ENCODE peak calls at places on chromosomes 13 and 19, in eight cellular contexts. One of them, this sample, is unnamed.

GRCh38 chr19:35714601-35715354 is 3.0 kb upstream of the KMT2B start:
- DNase-seq in ELF-1: peak
- DNase-seq in mesenteric fat pad: no peak
- DNase-seq in PC-9: no peak
- DNase-seq in left ventricle myocardium inferior: no peak
- DNase-seq in heart right ventricle: no peak
- DNase-seq in ureter: no peak
- DNase-seq in activated T-cell treated with anti-CD3 and anti-CD28 coated beads, Interleukin-2, amount 50 U/mL, for 48 hours: peak
- DNase-seq in this sample: peak

GRCh38 chr19:27974082-27974513 is 1238.9 kb downstream of the UQCRFS1 start:
- DNase-seq in ELF-1: peak
- DNase-seq in mesenteric fat pad: no peak
- DNase-seq in PC-9: no peak
- DNase-seq in left ventricle myocardium inferior: no peak
- DNase-seq in heart right ventricle: no peak
- DNase-seq in ureter: peak
- DNase-seq in activated T-cell treated with anti-CD3 and anti-CD28 coated beads, Interleukin-2, amount 50 U/mL, for 48 hours: peak
- DNase-seq in this sample: no peak

GRCh38 chr13:108269601-108270328 is at the start of gene TNFSF13B:
- DNase-seq in ELF-1: peak
- DNase-seq in mesenteric fat pad: no peak
- DNase-seq in PC-9: peak
- DNase-seq in left ventricle myocardium inferior: peak
- DNase-seq in heart right ventricle: peak
- DNase-seq in ureter: no peak
- DNase-seq in activated T-cell treated with anti-CD3 and anti-CD28 coated beads, Interleukin-2, amount 50 U/mL, for 48 hours: peak
- DNase-seq in this sample: peak

GRCh38 chr19:1228161-1228560 is 9.6 kb downstream of the CBARP start:
- DNase-seq in ELF-1: no peak
- DNase-seq in mesenteric fat pad: no peak
- DNase-seq in PC-9: no peak
- DNase-seq in left ventricle myocardium inferior: no peak
- DNase-seq in heart right ventricle: no peak
- DNase-seq in ureter: no peak
- DNase-seq in activated T-cell treated with anti-CD3 and anti-CD28 coated beads, Interleukin-2, amount 50 U/mL, for 48 hours: no peak
- DNase-seq in this sample: no peak

GRCh38 chr13:49791753-49792549 is 531 bp downstream of the KPNA3 start:
- DNase-seq in ELF-1: peak
- DNase-seq in mesenteric fat pad: no peak
- DNase-seq in PC-9: peak
- DNase-seq in left ventricle myocardium inferior: no peak
- DNase-seq in heart right ventricle: peak
- DNase-seq in ureter: peak
- DNase-seq in activated T-cell treated with anti-CD3 and anti-CD28 coated beads, Interleukin-2, amount 50 U/mL, for 48 hours: peak
- DNase-seq in this sample: peak

GRCh38 chr19:55353356-55353802 is 1.1 kb downstream of the COX6B2 start:
- DNase-seq in ELF-1: no peak
- DNase-seq in mesenteric fat pad: no peak
- DNase-seq in PC-9: no peak
- DNase-seq in left ventricle myocardium inferior: no peak
- DNase-seq in heart right ventricle: no peak
- DNase-seq in ureter: no peak
- DNase-seq in activated T-cell treated with anti-CD3 and anti-CD28 coated beads, Interleukin-2, amount 50 U/mL, for 48 hours: no peak
- DNase-seq in this sample: no peak

GRCh38 chr13:26299168-26299788 is 45.3 kb downstream of the CDK8 start:
- DNase-seq in ELF-1: no peak
- DNase-seq in mesenteric fat pad: no peak
- DNase-seq in PC-9: no peak
- DNase-seq in left ventricle myocardium inferior: no peak
- DNase-seq in heart right ventricle: no peak
- DNase-seq in ureter: no peak
- DNase-seq in activated T-cell treated with anti-CD3 and anti-CD28 coated beads, Interleukin-2, amount 50 U/mL, for 48 hours: no peak
- DNase-seq in this sample: no peak

GRCh38 chr13:94595006-94595942 is 678 bp downstream of the TGDS start:
- DNase-seq in ELF-1: no peak
- DNase-seq in mesenteric fat pad: no peak
- DNase-seq in PC-9: peak
- DNase-seq in left ventricle myocardium inferior: no peak
- DNase-seq in heart right ventricle: no peak
- DNase-seq in ureter: no peak
- DNase-seq in activated T-cell treated with anti-CD3 and anti-CD28 coated beads, Interleukin-2, amount 50 U/mL, for 48 hours: peak
- DNase-seq in this sample: no peak

GRCh38 chr19:5356428-5356827 is 15.8 kb upstream of the PTPRS start:
- DNase-seq in ELF-1: no peak
- DNase-seq in mesenteric fat pad: no peak
- DNase-seq in PC-9: no peak
- DNase-seq in left ventricle myocardium inferior: no peak
- DNase-seq in heart right ventricle: no peak
- DNase-seq in ureter: no peak
- DNase-seq in activated T-cell treated with anti-CD3 and anti-CD28 coated beads, Interleukin-2, amount 50 U/mL, for 48 hours: no peak
- DNase-seq in this sample: no peak

GRCh38 chr13:30997697-30998547 is 65.5 kb downstream of the TEX26 start:
- DNase-seq in ELF-1: no peak
- DNase-seq in mesenteric fat pad: no peak
- DNase-seq in PC-9: no peak
- DNase-seq in left ventricle myocardium inferior: peak
- DNase-seq in heart right ventricle: peak
- DNase-seq in ureter: no peak
- DNase-seq in activated T-cell treated with anti-CD3 and anti-CD28 coated beads, Interleukin-2, amount 50 U/mL, for 48 hours: no peak
- DNase-seq in this sample: no peak

GRCh38 chr19:55105237-55105636 is 12.2 kb downstream of the PPP1R12C start:
- DNase-seq in ELF-1: no peak
- DNase-seq in mesenteric fat pad: no peak
- DNase-seq in PC-9: no peak
- DNase-seq in left ventricle myocardium inferior: no peak
- DNase-seq in heart right ventricle: no peak
- DNase-seq in ureter: no peak
- DNase-seq in activated T-cell treated with anti-CD3 and anti-CD28 coated beads, Interleukin-2, amount 50 U/mL, for 48 hours: no peak
- DNase-seq in this sample: no peak

GRCh38 chr13:21130116-21130515 is 46.2 kb downstream of the SKA3 start:
- DNase-seq in ELF-1: peak
- DNase-seq in mesenteric fat pad: no peak
- DNase-seq in PC-9: no peak
- DNase-seq in left ventricle myocardium inferior: no peak
- DNase-seq in heart right ventricle: no peak
- DNase-seq in ureter: no peak
- DNase-seq in activated T-cell treated with anti-CD3 and anti-CD28 coated beads, Interleukin-2, amount 50 U/mL, for 48 hours: no peak
- DNase-seq in this sample: no peak

GRCh38 chr13:36831291-36831690 is 12.3 kb downstream of the RFXAP start:
- DNase-seq in ELF-1: no peak
- DNase-seq in mesenteric fat pad: no peak
- DNase-seq in PC-9: no peak
- DNase-seq in left ventricle myocardium inferior: no peak
- DNase-seq in heart right ventricle: no peak
- DNase-seq in ureter: no peak
- DNase-seq in activated T-cell treated with anti-CD3 and anti-CD28 coated beads, Interleukin-2, amount 50 U/mL, for 48 hours: no peak
- DNase-seq in this sample: no peak

GRCh38 chr13:33015791-33016323 is 366 bp upstream of the KL start:
- DNase-seq in ELF-1: peak
- DNase-seq in mesenteric fat pad: no peak
- DNase-seq in PC-9: peak
- DNase-seq in left ventricle myocardium inferior: peak
- DNase-seq in heart right ventricle: peak
- DNase-seq in ureter: no peak
- DNase-seq in activated T-cell treated with anti-CD3 and anti-CD28 coated beads, Interleukin-2, amount 50 U/mL, for 48 hours: peak
- DNase-seq in this sample: peak

This sample was measured in Right ventricle myocardium inferior.